ENCODE peak calls at places on chromosomes 5 and 9, in four cellular contexts. D is RWPE1, B is lower leg skin, V is suprapubic skin. K is an unnamed sample.

GRCh38 chr9:34591091-34591910 is 1.8 kb upstream of the CNTFR start:
- DNase-seq in D (peak), B (peak), V (peak), K (no peak)

GRCh38 chr9:96014078-96014477 is 138.6 kb downstream of the ERCC6L2 start:
- DNase-seq in D (no peak), B (no peak), V (no peak), K (no peak)

GRCh38 chr9:92135576-92135975 is 20.4 kb upstream of the SPTLC1 start:
- DNase-seq in D (no peak), B (no peak), V (no peak), K (no peak)

GRCh38 chr9:20599195-20599594 is 23.1 kb downstream of the MLLT3 start:
- DNase-seq in D (no peak), B (no peak), V (no peak), K (no peak)

GRCh38 chr5:34749431-34749872 is 89.5 kb upstream of the TTC23L start:
- DNase-seq in D (no peak), B (no peak), V (no peak), K (no peak)

GRCh38 chr9:109401169-109401989 is 80.5 kb upstream of the EPB41L4B start:
- DNase-seq in D (peak), B (peak), V (no peak), K (no peak)

GRCh38 chr5:33857037-33857436 is 34.8 kb downstream of the ADAMTS12 start:
- DNase-seq in D (no peak), B (no peak), V (no peak), K (no peak)

GRCh38 chr9:33905137-33905536 is 88.2 kb downstream of the UBE2R2 start:
- DNase-seq in D (no peak), B (no peak), V (no peak), K (no peak)

GRCh38 chr5:115944501-115944900 is 17.8 kb upstream of the LVRN start:
- DNase-seq in D (no peak), B (no peak), V (no peak), K (no peak)

GRCh38 chr5:156474251-156474650 is 147.3 kb downstream of the SGCD start:
- DNase-seq in D (no peak), B (no peak), V (no peak), K (no peak)

GRCh38 chr9:134858051-134858841 is 22.4 kb upstream of the FCN2 start:
- DNase-seq in D (peak), B (no peak), V (peak), K (no peak)

GRCh38 chr5:173642191-173642816 is 25.9 kb upstream of the BOD1 start:
- DNase-seq in D (no peak), B (no peak), V (peak), K (no peak)

GRCh38 chr9:102428305-102428704 is 566.8 kb upstream of the CYLC2 start:
- DNase-seq in D (no peak), B (no peak), V (no peak), K (no peak)

GRCh38 chr9:69975681-69976080 is 68.0 kb upstream of the MAMDC2 start:
- DNase-seq in D (no peak), B (no peak), V (no peak), K (no peak)

GRCh38 chr5:6745706-6746217 is 32.5 kb downstream of the TENT4A start:
- DNase-seq in D (peak), B (no peak), V (no peak), K (no peak)

GRCh38 chr5:96226941-96227552 is 206.0 kb downstream of the PCSK1 start:
- DNase-seq in D (peak), B (peak), V (no peak), K (no peak)

GRCh38 chr9:109198736-109199384 is 31.8 kb upstream of the FRRS1L start:
- DNase-seq in D (no peak), B (no peak), V (no peak), K (no peak)

GRCh38 chr5:130985776-130986175 is 179.3 kb downstream of the HINT1 start:
- DNase-seq in D (no peak), B (no peak), V (no peak), K (no peak)

GRCh38 chr5:159442210-159442850 is 112.0 kb upstream of the IL12B start:
- DNase-seq in D (no peak), B (no peak), V (no peak), K (no peak)

GRCh38 chr5:132253452-132254320 is 3.8 kb upstream of the PDLIM4 start:
- DNase-seq in D (no peak), B (no peak), V (peak), K (peak)

GRCh38 chr9:78707481-78707977 is 410.6 kb downstream of the PSAT1 start:
- DNase-seq in D (peak), B (no peak), V (no peak), K (no peak)

GRCh38 chr9:7324031-7324654 is 475.4 kb downstream of the DMAC1 start:
- DNase-seq in D (no peak), B (no peak), V (no peak), K (no peak)

GRCh38 chr5:68329554-68329953 is 114.0 kb downstream of the PIK3R1 start:
- DNase-seq in D (no peak), B (no peak), V (no peak), K (no peak)

GRCh38 chr9:98211260-98211659 is 18.8 kb upstream of the CORO2A start:
- DNase-seq in D (no peak), B (no peak), V (no peak), K (no peak)

GRCh38 chr9:13915591-13916301 is 398.2 kb downstream of the NFIB start:
- DNase-seq in D (no peak), B (no peak), V (no peak), K (no peak)

DNA sequence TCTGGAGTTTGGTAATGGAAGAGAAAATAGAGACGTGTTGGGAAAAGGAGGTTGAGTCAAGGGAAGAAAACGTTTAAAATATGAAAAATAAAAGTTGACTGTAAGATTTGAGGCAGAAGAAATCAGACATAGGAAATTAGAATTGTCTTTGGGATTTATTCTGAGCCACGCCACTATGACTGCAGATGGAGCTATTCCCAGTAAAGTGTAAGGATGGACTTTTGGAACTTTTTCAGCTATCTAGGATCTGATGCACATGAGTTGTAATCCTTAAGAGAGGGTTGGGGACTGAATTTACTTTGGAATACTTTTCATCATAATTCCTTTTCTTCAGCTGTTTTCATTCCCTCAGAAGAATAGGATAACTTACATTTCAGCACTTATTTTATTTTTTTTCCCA is 336.7 kb downstream of the FAM170A start:
- DNase-seq in D (no peak), B (no peak), V (no peak), K (no peak)
- TF ChIP-seq CTCF in D (no peak), B (no peak), V (peak), K (peak)

DNA sequence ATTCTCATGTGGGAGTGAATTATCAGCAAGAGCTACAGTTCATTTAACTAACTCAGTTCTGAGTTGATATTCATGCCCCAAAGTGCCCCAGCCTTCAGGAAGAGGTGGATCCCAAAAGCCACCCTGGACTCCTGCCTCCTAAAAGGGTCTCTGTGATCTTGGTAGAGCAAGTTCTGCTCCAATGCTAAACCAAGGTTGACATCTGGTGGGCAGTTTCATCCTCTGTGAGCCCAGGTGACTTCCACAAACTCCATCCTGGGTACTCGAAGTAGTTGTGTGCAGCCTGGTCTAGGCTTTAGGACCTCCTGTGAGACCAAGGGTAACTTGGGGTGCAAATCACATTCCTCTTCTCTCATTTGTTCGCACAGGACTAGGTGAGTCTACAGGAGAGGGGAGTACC is 816.8 kb downstream of the MTRR start:
- DNase-seq in D (no peak), B (no peak), V (no peak), K (no peak)
- TF ChIP-seq CTCF in D (no peak), B (no peak), V (no peak), K (peak)

GRCh38 chr5:1386274-1386717 is 41.4 kb upstream of the CLPTM1L start:
- DNase-seq in D (peak), B (peak), V (no peak), K (peak)
- TF ChIP-seq CTCF in D (no peak), B (no peak), V (no peak), K (no peak)

DNA sequence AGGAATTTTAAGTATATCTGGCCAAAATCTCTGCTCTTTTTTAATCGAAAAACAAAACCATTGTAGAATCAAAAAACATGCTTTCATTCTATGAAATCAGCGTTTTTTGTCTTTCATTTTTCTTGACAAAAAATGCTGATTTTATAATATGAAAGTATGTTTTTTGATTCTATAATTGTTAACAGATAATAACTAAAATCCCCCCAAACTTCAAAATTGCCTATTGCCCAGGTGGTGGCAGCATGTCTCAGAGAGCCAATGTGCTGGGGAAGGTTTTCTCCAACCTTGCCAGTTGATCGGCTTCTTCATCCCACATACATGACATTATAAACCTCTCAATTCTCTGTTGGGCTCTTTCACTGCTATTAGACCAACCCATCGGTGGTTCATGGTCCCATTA is 5.1 kb upstream of the SMIM15 start:
- DNase-seq in D (peak), B (no peak), V (no peak), K (no peak)
- TF ChIP-seq CTCF in D (peak), B (no peak), V (no peak), K (peak)

GRCh38 chr9:110429453-110429852 is 91.8 kb upstream of the TXNDC8 start:
- DNase-seq in D (no peak), B (no peak), V (no peak), K (no peak)
- TF ChIP-seq CTCF in D (peak), B (no peak), V (no peak), K (peak)

DNA sequence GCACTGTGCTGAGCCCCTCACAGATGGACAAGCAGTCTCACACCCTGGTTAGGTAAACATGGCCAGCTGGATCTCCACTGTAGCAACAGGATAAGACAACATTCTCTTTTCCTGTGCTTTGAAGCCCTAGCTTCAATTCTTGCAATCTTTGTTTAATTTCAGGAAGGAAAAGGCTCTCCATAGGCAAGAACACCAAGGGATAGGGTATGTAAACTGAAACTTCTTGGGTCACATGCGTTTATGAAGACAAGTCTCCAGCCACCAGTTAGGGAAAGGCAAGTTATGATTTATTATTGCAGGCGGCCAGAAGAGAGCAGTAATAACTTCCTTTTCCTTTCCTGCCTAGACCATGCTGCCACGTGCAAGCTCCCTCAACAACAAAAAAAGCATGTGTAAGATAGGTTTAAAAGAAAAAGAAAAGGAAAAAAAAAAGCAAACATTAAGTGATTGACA is 50.1 kb upstream of the POU5F2 start:
- DNase-seq in D (no peak), B (no peak), V (no peak), K (no peak)
- TF ChIP-seq CTCF in D (no peak), B (no peak), V (no peak), K (peak)

DNA sequence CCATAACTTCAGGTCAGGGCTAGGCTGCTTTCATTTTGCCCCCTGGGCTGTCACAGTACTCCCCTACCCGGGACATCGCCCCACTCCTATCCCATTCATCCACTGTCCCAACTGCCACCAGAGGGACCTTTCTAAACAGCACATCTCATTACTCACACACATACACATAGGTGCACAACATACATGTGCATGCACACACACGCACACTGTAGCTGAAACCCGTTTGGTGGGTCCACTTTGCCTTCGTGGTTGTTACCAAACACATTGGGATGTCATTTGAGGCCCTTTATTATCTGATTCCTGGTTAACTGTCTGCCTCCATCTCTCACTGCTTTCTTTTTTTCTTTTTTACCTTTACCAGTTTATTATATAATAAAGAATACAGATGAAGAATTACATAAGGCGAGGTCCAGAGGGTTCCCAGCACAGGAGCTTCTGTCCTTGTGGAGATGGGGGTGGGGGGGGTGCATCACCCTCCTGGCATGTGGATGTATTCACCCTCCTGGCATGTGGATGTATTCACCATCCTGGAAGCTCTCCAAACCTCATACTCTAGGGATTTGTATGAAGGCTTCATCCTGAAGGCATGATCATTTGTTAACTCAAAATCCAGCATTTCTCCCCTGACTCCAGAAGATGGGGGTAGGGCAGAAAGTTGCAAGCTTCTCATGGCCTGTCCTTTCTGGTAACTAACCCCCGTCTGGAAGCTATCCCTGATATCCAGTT is 186.0 kb downstream of the GOLPH3 start:
- DNase-seq in D (peak), B (no peak), V (peak), K (no peak)
- TF ChIP-seq CTCF in D (no peak), B (no peak), V (no peak), K (peak)

GRCh38 chr5:99945706-99946442 is 589.3 kb upstream of the FAM174A start:
- DNase-seq in D (no peak), B (no peak), V (no peak), K (no peak)
- TF ChIP-seq CTCF in D (no peak), B (no peak), V (no peak), K (no peak)

DNA sequence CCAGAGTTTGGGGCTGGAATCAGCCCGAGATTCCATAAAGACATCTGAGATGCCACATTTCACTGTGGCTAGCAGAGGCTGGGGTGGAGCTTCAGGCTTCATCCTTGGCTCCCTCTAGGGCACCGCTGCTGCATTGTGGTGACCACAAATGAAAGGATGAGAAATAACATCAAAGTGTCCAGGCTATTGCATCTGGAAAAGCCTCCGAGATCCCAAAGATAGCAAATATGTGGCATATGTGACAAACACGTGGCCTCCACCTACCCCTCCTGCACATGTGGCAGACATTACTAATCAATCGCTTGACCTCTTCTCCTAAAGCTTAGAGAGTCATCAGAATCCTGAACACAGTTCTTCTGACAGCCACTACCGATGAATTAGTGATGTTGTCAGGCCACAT is 4.5 kb downstream of the SPARC start:
- DNase-seq in D (no peak), B (no peak), V (no peak), K (no peak)
- TF ChIP-seq CTCF in D (no peak), B (no peak), V (no peak), K (peak)

GRCh38 chr9:136536721-136537241 is 9.1 kb downstream of the NOTCH1 start:
- DNase-seq in D (no peak), B (no peak), V (no peak), K (no peak)
- TF ChIP-seq CTCF in D (no peak), B (no peak), V (no peak), K (peak)